ENCODE peak calls at places on chromosomes 2 and 18, in five cellular contexts. E, X, U, Q and R are unnamed samples. For H3K4me1, the result is how much of the 10 kb centered on the place peaks cover.

GRCh38 chr18:50097702-50098101 is 97.2 kb downstream of the MYO5B start:
- DNase-seq in E (no peak), X (no peak), U (peak), Q (no peak), R (no peak)

GRCh38 chr2:15042824-15043223 is 410.3 kb downstream of the LRATD1 start:
- DNase-seq in E (peak), X (no peak), U (peak), Q (no peak), R (no peak)

GRCh38 chr2:21118302-21118920 is 5.4 kb upstream of the TDRD15 start:
- DNase-seq in E (peak), X (no peak), U (peak), Q (peak), R (no peak)

GRCh38 chr18:51337406-51337805 is 139.9 kb upstream of the MEX3C start:
- DNase-seq in E (no peak), X (no peak), U (peak), Q (no peak), R (no peak)

GRCh38 chr2:130821867-130822266 is 14.8 kb upstream of the ARHGEF4 start:
- DNase-seq in E (no peak), X (no peak), U (no peak), Q (no peak), R (peak)

GRCh38 chr18:7926526-7926925 is 359.4 kb downstream of the PTPRM start:
- DNase-seq in E (no peak), X (no peak), U (no peak), Q (no peak), R (no peak)

GRCh38 chr2:202716953-202717597 is 82.3 kb downstream of the FAM117B start:
- DNase-seq in E (no peak), X (no peak), U (no peak), Q (no peak), R (no peak)

GRCh38 chr18:50632895-50633515 is 73.1 kb downstream of the MAPK4 start:
- DNase-seq in E (no peak), X (no peak), U (no peak), Q (no peak), R (no peak)

GRCh38 chr18:9808530-9809241 is 77.1 kb upstream of the TXNDC2 start:
- DNase-seq in E (peak), X (no peak), U (peak), Q (no peak), R (no peak)
- H3K4me1 ChIP-seq in E (under half), X (under half), U (under half), Q (under half), R (under half)

GRCh38 chr2:141931797-141932196 is 199.0 kb downstream of the LRP1B start:
- DNase-seq in E (no peak), X (no peak), U (no peak), Q (no peak), R (no peak)

GRCh38 chr2:141929331-141930252 is 201.2 kb downstream of the LRP1B start:
- DNase-seq in E (no peak), X (no peak), U (peak), Q (no peak), R (no peak)

GRCh38 chr2:141930803-141931202 is 200.0 kb downstream of the LRP1B start:
- DNase-seq in E (no peak), X (no peak), U (no peak), Q (no peak), R (no peak)

GRCh38 chr2:141927536-141927935 is 203.3 kb downstream of the LRP1B start:
- DNase-seq in E (no peak), X (no peak), U (peak), Q (no peak), R (no peak)

GRCh38 chr2:141933226-141933625 is 197.6 kb downstream of the LRP1B start:
- DNase-seq in E (peak), X (no peak), U (no peak), Q (no peak), R (no peak)
- H3K4me3 ChIP-seq in E (no peak), X (no peak), U (no peak), Q (no peak), R (no peak)

DNA sequence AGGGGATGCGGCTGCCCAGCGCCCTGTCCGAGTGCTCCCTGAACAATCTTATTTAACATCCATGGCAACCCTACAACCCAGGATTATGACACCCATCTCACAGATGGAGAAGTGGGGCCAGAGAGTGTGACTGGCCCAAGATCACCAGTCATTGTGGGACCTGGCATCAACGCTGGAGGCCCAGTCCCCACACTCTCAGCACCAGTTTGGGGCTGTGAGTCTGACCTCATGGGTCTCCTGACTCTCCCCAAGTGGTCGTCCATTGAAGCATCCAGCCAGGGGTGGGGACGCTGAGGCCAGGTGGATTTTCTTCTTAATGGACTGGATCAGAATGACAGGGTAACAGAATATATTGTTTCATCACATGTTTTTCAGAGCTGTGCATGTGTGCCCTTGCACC is 24.5 kb downstream of the MAL start:
- DNase-seq in E (no peak), X (no peak), U (no peak), Q (peak), R (peak)
- H3K4me1 ChIP-seq in E (under half), X (under half), U (under half), Q (under half), R (under half)

GRCh38 chr2:229714736-229715541 is 584 bp upstream of the DNER start:
- DNase-seq in E (peak), X (peak), U (peak), Q (peak), R (peak)

GRCh38 chr2:229718057-229718456 is 3.7 kb upstream of the DNER start:
- DNase-seq in E (no peak), X (no peak), U (no peak), Q (no peak), R (no peak)

GRCh38 chr2:229714080-229714735 is at the start of gene DNER:
- DNase-seq in E (no peak), X (peak), U (peak), Q (peak), R (no peak)

GRCh38 chr2:229713371-229714079 is 830 bp downstream of the DNER start:
- DNase-seq in E (no peak), X (peak), U (peak), Q (no peak), R (no peak)

DNA sequence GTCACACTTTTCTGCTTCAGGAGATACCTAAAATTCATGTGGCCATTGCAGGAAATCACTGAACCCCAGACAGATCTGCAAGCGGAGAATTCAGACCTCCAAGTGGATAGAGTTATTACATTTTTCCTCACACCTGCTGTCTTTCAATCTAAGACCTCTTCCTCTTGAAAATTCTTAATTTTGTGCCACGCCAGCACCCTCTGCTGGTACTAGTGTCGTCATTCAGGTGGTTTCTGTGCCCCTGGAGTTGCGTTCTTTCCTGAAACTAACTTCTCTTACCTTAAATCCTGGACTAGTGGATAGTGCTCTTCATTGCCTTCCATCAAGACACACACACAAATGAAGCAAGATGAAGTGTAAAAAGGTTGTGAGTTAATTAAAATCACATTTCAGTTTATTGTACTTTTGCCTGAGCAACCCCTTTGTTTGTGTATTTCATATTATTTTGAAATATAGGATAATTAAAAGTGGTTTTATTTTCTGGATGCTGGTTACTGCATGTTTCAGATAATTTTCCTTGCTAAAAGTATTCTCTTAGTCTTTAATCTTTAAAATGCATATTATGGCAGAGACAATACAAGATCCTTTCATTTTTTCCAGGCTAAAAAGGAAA is 1.6 kb upstream of the DNER start:
- DNase-seq in E (peak), X (no peak), U (no peak), Q (no peak), R (no peak)
- H3K4me3 ChIP-seq in E (no peak), X (no peak), U (no peak), Q (no peak), R (no peak)

DNA sequence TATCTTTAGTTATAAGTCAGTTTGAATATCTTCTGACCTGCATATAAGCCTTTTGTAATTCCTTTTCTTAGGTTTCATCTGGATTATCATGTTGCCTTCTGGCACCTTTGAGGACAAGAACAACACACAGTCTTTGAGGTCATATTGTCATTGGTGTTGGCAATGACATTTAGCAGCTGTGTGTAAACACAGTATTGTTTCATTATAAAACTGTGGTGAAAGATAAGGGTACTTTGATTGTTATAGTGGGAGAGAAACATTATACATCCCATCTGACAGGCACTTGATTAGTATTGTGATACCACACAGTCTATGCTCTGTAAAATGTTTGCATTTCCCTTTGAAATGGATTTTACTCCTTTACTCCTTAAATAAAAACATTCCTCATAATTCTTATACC is 313.5 kb downstream of the RPRM start:
- DNase-seq in E (no peak), X (no peak), U (no peak), Q (no peak), R (no peak)
- H3K4me1 ChIP-seq in E (under half), X (under half), U (under half), Q (under half), R (under half)

GRCh38 chr2:236715511-236715961 is 145.9 kb downstream of the ACKR3 start:
- DNase-seq in E (peak), X (no peak), U (peak), Q (no peak), R (no peak)
- H3K4me3 ChIP-seq in E (no peak), X (no peak), U (no peak), Q (no peak), R (no peak)

GRCh38 chr2:88081924-88082609 is 14.4 kb downstream of the SMYD1 start:
- DNase-seq in E (no peak), X (no peak), U (no peak), Q (no peak), R (no peak)

GRCh38 chr2:88080545-88080944 is 12.9 kb downstream of the SMYD1 start:
- DNase-seq in E (no peak), X (no peak), U (peak), Q (no peak), R (no peak)

GRCh38 chr2:88077076-88077475 is 9.5 kb downstream of the SMYD1 start:
- DNase-seq in E (no peak), X (no peak), U (no peak), Q (no peak), R (no peak)

GRCh38 chr2:88074854-88075292 is 7.2 kb downstream of the SMYD1 start:
- DNase-seq in E (peak), X (no peak), U (peak), Q (no peak), R (no peak)

DNA sequence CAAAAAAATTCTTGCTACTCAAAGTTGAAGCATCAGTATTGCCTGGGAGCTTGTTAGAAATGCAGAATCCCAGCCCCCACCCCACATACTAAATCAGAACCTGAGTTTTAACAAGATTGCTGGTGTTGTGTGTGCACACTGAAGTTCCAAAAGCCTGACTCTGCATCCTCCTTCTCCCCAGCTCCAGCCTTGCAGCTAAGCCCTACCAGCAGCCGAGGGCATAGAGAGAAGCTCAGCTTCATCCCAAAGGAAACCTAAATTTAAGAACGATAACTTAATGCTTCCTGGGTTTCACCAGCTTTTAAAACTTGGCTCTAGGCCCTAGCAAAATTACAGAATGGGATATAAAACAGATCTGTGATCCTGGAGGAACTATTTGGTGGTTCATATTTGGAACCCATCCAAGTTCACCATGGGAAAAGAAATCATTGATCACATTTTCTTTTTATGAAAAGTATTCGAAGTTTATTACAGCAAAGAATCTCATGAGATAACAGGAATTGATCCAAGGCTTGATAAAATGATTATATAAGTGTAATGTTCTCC is 11.1 kb downstream of the SMYD1 start:
- DNase-seq in E (no peak), X (no peak), U (no peak), Q (no peak), R (no peak)
- H3K4me1 ChIP-seq in E (under half), X (under half), U (under half), Q (under half), R (under half)

GRCh38 chr2:46565364-46565763 is 86.0 kb downstream of the TMEM247 start:
- DNase-seq in E (no peak), X (no peak), U (no peak), Q (no peak), R (no peak)

GRCh38 chr2:46569766-46570165 is 90.4 kb downstream of the TMEM247 start:
- DNase-seq in E (no peak), X (no peak), U (no peak), Q (no peak), R (no peak)

GRCh38 chr2:46570396-46570795 is 91.0 kb downstream of the TMEM247 start:
- DNase-seq in E (no peak), X (no peak), U (no peak), Q (no peak), R (no peak)

GRCh38 chr2:46568212-46569009 is 89.0 kb downstream of the TMEM247 start:
- DNase-seq in E (no peak), X (no peak), U (no peak), Q (no peak), R (no peak)

DNA sequence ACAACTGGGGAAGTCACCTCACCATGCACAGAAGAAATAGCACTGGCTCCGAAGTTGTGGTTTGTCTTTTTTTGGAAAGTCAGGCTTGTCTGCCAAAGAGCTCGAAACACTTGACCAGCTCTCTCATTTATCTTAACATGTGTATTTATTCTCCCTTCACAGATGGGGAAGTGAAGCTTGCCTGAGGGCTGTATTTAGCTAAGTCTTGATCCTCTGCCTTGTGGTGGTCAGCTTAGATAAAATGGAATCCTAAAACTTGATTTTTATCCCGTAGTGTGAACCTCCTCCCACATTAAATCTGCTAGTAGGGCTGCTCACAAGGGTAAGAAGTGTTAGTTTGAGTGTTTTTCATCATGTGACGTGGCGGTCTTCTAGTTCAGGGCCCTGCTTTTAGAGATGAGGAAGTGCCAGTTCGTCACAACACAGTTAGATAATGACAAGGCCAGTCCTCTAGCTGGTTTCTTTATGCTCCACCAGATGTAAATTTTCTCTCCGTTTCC is 89.7 kb downstream of the TMEM247 start:
- DNase-seq in E (peak), X (no peak), U (no peak), Q (no peak), R (no peak)
- H3K4me3 ChIP-seq in E (no peak), X (no peak), U (no peak), Q (no peak), R (no peak)